ENCODE peak calls at places on chromosome 13, in four cellular contexts. G is fibroblast of the aortic adventitia; S is WTC11; T is CD8-positive, alpha-beta T cell. D is an unnamed sample.
A peak's percentile ranks its signal among the peaks of the same experiment; 100 is the strongest.

GRCh38 chr13:99129050-99129449 is 71.6 kb upstream of the UBAC2 start:
- DNase-seq in G (no peak), T (no peak), S (no peak), D (no peak)

GRCh38 chr13:28159057-28159456 is 20.7 kb downstream of the PAN3 start:
- DNase-seq in T (no peak), G (no peak), S (no peak), D (no peak)

GRCh38 chr13:75481176-75482069 is 546 bp downstream of the TBC1D4 start:
- DNase-seq in S (peak; percentile 54), G (peak; percentile 17), T (no peak), D (peak; percentile 30)

GRCh38 chr13:51638497-51638871 is 54.2 kb downstream of the WDFY2 start:
- DNase-seq in G (peak; percentile 63), T (no peak), S (no peak), D (no peak)

GRCh38 chr13:56755181-56755580 is 385.5 kb upstream of the PRR20A start:
- DNase-seq in G (no peak), T (no peak), S (no peak), D (no peak)

GRCh38 chr13:111850458-111850857 is 216.5 kb upstream of the SOX1 start:
- DNase-seq in S (no peak), G (no peak), T (no peak), D (no peak)

GRCh38 chr13:73970413-73971055 is 163.7 kb downstream of the KLF12 start:
- DNase-seq in S (no peak), G (peak; percentile 28), T (no peak), D (no peak)

GRCh38 chr13:32175307-32175706 is 139.9 kb downstream of the ZAR1L start:
- DNase-seq in G (peak; percentile 45), S (no peak), T (no peak), D (no peak)

GRCh38 chr13:97302611-97303010 is 80.5 kb downstream of the MBNL2 start:
- DNase-seq in S (no peak), G (no peak), T (no peak), D (no peak)

GRCh38 chr13:90068658-90069057 is 1278.8 kb upstream of the MIR17HG start:
- DNase-seq in S (no peak), G (no peak), T (no peak), D (no peak)

GRCh38 chr13:51201886-51202285 is 20.3 kb upstream of the FAM124A start:
- DNase-seq in T (no peak), G (no peak), S (no peak), D (no peak)

GRCh38 chr13:74816737-74817136 is 665.2 kb downstream of the TBC1D4 start:
- DNase-seq in T (no peak), S (no peak), G (no peak), D (no peak)

GRCh38 chr13:39527961-39528720 is 74.9 kb downstream of the LHFPL6 start:
- DNase-seq in T (no peak), G (peak; percentile 93), S (no peak), D (no peak)

GRCh38 chr13:51843529-51843928 is 1.4 kb downstream of the TMEM272 start:
- DNase-seq in T (no peak), S (no peak), G (no peak), D (no peak)

GRCh38 chr13:90594694-90595093 is 752.8 kb upstream of the MIR17HG start:
- DNase-seq in T (no peak), S (no peak), G (peak; percentile 16), D (no peak)

GRCh38 chr13:64912141-64912540 is 2318.0 kb downstream of the PCDH9 start:
- DNase-seq in T (no peak), S (no peak), G (peak; percentile 74), D (no peak)

GRCh38 chr13:102856603-102857002 is 10.8 kb downstream of the ERCC5 start:
- DNase-seq in T (no peak), S (no peak), G (peak; percentile 72), D (no peak)

GRCh38 chr13:93328943-93329342 is 102.3 kb downstream of the GPC6 start:
- DNase-seq in G (peak; percentile 17), S (no peak), T (no peak), D (no peak)

GRCh38 chr13:32001392-32001768 is 30.2 kb upstream of the FRY start:
- DNase-seq in G (peak; percentile 62), T (no peak), S (peak; percentile 19), D (no peak)

GRCh38 chr13:106540613-106541012 is 5.2 kb upstream of the EFNB2 start:
- DNase-seq in T (no peak), G (no peak), S (no peak), D (no peak)

GRCh38 chr13:39462456-39462855 is 140.5 kb downstream of the LHFPL6 start:
- DNase-seq in S (no peak), T (no peak), G (peak; percentile 66), D (no peak)

GRCh38 chr13:27035892-27036235 is 135.7 kb downstream of the USP12 start:
- DNase-seq in G (no peak), T (no peak), S (no peak), D (no peak)

GRCh38 chr13:23909606-23910005 is 12.3 kb upstream of the C1QTNF9B start:
- DNase-seq in G (no peak), T (no peak), S (no peak), D (no peak)

GRCh38 chr13:74730556-74731331 is 596.5 kb upstream of the KLF12 start:
- DNase-seq in S (no peak), T (no peak), G (peak; percentile 2), D (no peak)

GRCh38 chr13:99792079-99792921 is 179.3 kb downstream of the ZIC5 start:
- DNase-seq in T (no peak), S (peak; percentile 24), G (no peak), D (no peak)

GRCh38 chr13:92896842-92897241 is 329.8 kb upstream of the GPC6 start:
- DNase-seq in T (no peak), S (no peak), G (peak; percentile 39), D (no peak)

GRCh38 chr13:79869326-79869725 is 388.4 kb downstream of the NDFIP2 start:
- DNase-seq in G (no peak), S (no peak), T (no peak), D (no peak)

GRCh38 chr13:79871594-79871993 is 390.6 kb downstream of the NDFIP2 start:
- DNase-seq in S (no peak), G (no peak), T (no peak), D (no peak)

GRCh38 chr13:79870766-79871165 is 389.8 kb downstream of the NDFIP2 start:
- DNase-seq in T (no peak), G (peak; percentile 19), S (no peak), D (no peak)

GRCh38 chr13:79870123-79870522 is 389.2 kb downstream of the NDFIP2 start:
- DNase-seq in S (no peak), G (peak; percentile 40), T (no peak), D (no peak)

GRCh38 chr13:79874396-79875360 is 393.7 kb downstream of the NDFIP2 start:
- DNase-seq in T (no peak), G (no peak), S (no peak), D (no peak)
- TF ChIP-seq CTCF in T (no peak), G (no peak), S (no peak), D (no peak)

GRCh38 chr13:34040863-34041262 is 222.9 kb downstream of the RFC3 start:
- DNase-seq in G (no peak), S (no peak), T (no peak), D (no peak)

GRCh38 chr13:34044041-34044440 is 226.1 kb downstream of the RFC3 start:
- DNase-seq in G (peak; percentile 74), S (no peak), T (no peak), D (no peak)

GRCh38 chr13:34046457-34046856 is 228.5 kb downstream of the RFC3 start:
- DNase-seq in S (no peak), T (no peak), G (no peak), D (no peak)

GRCh38 chr13:34048652-34049051 is 230.7 kb downstream of the RFC3 start:
- DNase-seq in G (no peak), T (no peak), S (no peak), D (no peak)

GRCh38 chr13:34044660-34045080 is 226.7 kb downstream of the RFC3 start:
- DNase-seq in T (no peak), S (no peak), G (peak; percentile 79), D (no peak)
- TF ChIP-seq CTCF in T (no peak), S (no peak), G (no peak), D (no peak)

GRCh38 chr13:113033054-113033453 is 64.0 kb downstream of the MCF2L start:
- DNase-seq in G (no peak), S (no peak), T (no peak), D (no peak)

GRCh38 chr13:113036401-113036800 is 67.4 kb downstream of the MCF2L start:
- DNase-seq in S (no peak), T (no peak), G (no peak), D (no peak)

GRCh38 chr13:113033498-113033897 is 64.5 kb downstream of the MCF2L start:
- DNase-seq in T (no peak), G (no peak), S (no peak), D (no peak)

GRCh38 chr13:113034451-113035208 is 65.6 kb downstream of the MCF2L start:
- DNase-seq in T (no peak), S (peak; percentile 66), G (peak; percentile 76), D (no peak)

GRCh38 chr13:113035209-113035800 is 66.3 kb downstream of the MCF2L start:
- DNase-seq in G (no peak), S (no peak), T (no peak), D (no peak)
- TF ChIP-seq CTCF in G (no peak), S (no peak), T (no peak), D (no peak)

DNA sequence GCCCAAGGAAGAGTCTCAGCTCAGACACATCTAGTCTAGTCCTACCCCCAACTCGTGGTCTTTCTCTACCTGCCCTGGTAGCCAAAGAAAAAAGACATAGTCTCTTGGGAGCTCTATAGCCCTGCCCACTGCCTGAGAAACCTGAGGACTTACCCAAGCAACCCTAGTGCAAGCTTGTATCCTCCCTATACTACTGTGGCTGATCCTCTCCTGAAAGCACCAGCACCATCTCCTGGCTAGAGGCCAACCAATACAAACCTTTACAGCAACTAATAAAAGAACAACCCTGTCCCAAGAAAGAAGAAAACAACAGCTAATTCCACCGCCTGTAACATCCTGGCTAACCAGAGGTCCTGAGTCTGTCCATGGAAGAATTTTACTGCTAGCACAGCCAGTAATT is 532.4 kb downstream of the SLITRK6 start:
- DNase-seq in G (no peak), S (no peak), T (no peak), D (no peak)
- TF ChIP-seq CTCF in G (no peak), S (no peak), T (no peak), D (no peak)

GRCh38 chr13:45584816-45585215 is 30.7 kb downstream of the ERICH6B start:
- DNase-seq in T (no peak), G (no peak), S (no peak), D (no peak)
- TF ChIP-seq CTCF in T (no peak), G (no peak), S (no peak), D (peak; percentile 20)

DNA sequence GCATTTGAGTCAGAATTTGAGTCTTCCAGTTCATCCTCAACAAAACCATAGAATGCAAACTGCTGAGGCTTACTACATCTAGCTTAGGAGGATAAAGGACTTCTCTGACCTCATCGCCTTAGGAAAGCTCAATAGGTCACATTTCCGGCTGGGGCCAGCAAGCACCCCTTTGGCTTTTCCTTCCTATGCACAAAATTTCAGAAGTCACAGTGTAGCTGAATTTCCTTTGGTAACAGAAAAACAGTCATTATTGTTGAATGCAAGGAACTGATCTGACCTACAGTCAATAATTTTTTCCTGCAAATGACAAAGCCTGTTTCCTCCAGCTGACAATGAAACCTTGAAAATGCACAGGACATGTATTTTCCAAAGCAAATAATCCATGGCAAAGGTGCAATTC is 32.8 kb upstream of the LRCH1 start:
- DNase-seq in S (no peak), T (no peak), G (no peak), D (no peak)
- TF ChIP-seq CTCF in S (no peak), T (no peak), G (no peak), D (no peak)

D was measured in progenitor cell of endocrine pancreas.